ENCODE peak calls at places on chromosome 7, in five cellular contexts. One of them, this sample, is unnamed.

GRCh38 chr7:55570939-55571338 is 1.4 kb downstream of the VOPP1 start:
- DNase-seq in WTC11: no peak
- DNase-seq in adrenal gland: no peak
- DNase-seq in heart right ventricle: no peak
- DNase-seq in kidney: no peak
- DNase-seq in this sample: no peak

GRCh38 chr7:12244129-12244528 is 33.0 kb downstream of the TMEM106B start:
- DNase-seq in kidney: no peak
- DNase-seq in adrenal gland: peak
- DNase-seq in heart right ventricle: no peak
- DNase-seq in WTC11: peak
- DNase-seq in this sample: no peak

GRCh38 chr7:44244282-44244681 is 43.5 kb downstream of the YKT6 start:
- DNase-seq in heart right ventricle: no peak
- DNase-seq in WTC11: peak
- DNase-seq in kidney: no peak
- DNase-seq in adrenal gland: no peak
- DNase-seq in this sample: no peak

GRCh38 chr7:83976302-83976701 is 218.3 kb downstream of the SEMA3A start:
- DNase-seq in heart right ventricle: peak
- DNase-seq in WTC11: no peak
- DNase-seq in adrenal gland: no peak
- DNase-seq in kidney: no peak
- DNase-seq in this sample: no peak

GRCh38 chr7:101018271-101019167 is 1.4 kb upstream of the MUC17 start:
- DNase-seq in heart right ventricle: no peak
- DNase-seq in kidney: no peak
- DNase-seq in WTC11: peak
- DNase-seq in adrenal gland: no peak
- DNase-seq in this sample: no peak

GRCh38 chr7:12111461-12112405 is 99.4 kb upstream of the TMEM106B start:
- DNase-seq in heart right ventricle: no peak
- DNase-seq in adrenal gland: peak
- DNase-seq in WTC11: peak
- DNase-seq in kidney: peak
- DNase-seq in this sample: peak

GRCh38 chr7:74000489-74001149 is 27.4 kb upstream of the ELN start:
- DNase-seq in heart right ventricle: no peak
- DNase-seq in kidney: no peak
- DNase-seq in WTC11: no peak
- DNase-seq in adrenal gland: no peak
- DNase-seq in this sample: no peak

GRCh38 chr7:157418204-157419029 is 81.6 kb downstream of the DNAJB6 start:
- DNase-seq in kidney: no peak
- DNase-seq in WTC11: no peak
- DNase-seq in adrenal gland: no peak
- DNase-seq in heart right ventricle: no peak
- DNase-seq in this sample: peak

GRCh38 chr7:102933763-102934162 is 21.0 kb downstream of the LRRC17 start:
- DNase-seq in heart right ventricle: peak
- DNase-seq in WTC11: peak
- DNase-seq in adrenal gland: peak
- DNase-seq in kidney: peak
- DNase-seq in this sample: no peak

GRCh38 chr7:16465469-16466086 is at the start of gene SOSTDC1:
- DNase-seq in adrenal gland: no peak
- DNase-seq in heart right ventricle: no peak
- DNase-seq in kidney: no peak
- DNase-seq in WTC11: no peak
- DNase-seq in this sample: no peak

GRCh38 chr7:99949645-99950228 is 20.3 kb upstream of the GJC3 start:
- DNase-seq in adrenal gland: no peak
- DNase-seq in kidney: no peak
- DNase-seq in heart right ventricle: no peak
- DNase-seq in WTC11: no peak
- DNase-seq in this sample: no peak
- TF ChIP-seq CTCF in adrenal gland: peak
- TF ChIP-seq CTCF in kidney: peak
- TF ChIP-seq CTCF in heart right ventricle: peak
- TF ChIP-seq CTCF in WTC11: no peak
- TF ChIP-seq CTCF in this sample: peak

DNA sequence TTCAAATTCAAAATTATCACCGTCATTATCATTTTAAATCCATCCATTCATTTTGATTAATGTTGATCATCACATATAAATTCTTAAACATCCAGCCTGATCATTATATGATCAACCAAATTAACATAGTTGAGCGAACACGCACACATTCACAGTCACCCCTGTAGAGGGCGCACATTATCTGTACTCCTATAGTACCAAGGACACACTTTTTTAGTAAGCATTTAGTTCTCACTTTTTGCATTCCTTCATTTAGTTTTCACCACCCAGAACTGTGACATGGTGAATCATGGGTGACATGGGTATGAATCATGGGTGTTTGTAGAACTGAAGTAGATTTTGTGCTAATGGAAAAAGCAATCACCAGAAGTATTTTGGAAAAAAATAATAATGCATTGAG is 26.0 kb upstream of the ZNF735 start:
- DNase-seq in adrenal gland: no peak
- DNase-seq in WTC11: no peak
- DNase-seq in heart right ventricle: no peak
- DNase-seq in kidney: no peak
- DNase-seq in this sample: no peak
- TF ChIP-seq CTCF in adrenal gland: no peak
- TF ChIP-seq CTCF in WTC11: no peak
- TF ChIP-seq CTCF in heart right ventricle: peak
- TF ChIP-seq CTCF in kidney: no peak
- TF ChIP-seq CTCF in this sample: peak

DNA sequence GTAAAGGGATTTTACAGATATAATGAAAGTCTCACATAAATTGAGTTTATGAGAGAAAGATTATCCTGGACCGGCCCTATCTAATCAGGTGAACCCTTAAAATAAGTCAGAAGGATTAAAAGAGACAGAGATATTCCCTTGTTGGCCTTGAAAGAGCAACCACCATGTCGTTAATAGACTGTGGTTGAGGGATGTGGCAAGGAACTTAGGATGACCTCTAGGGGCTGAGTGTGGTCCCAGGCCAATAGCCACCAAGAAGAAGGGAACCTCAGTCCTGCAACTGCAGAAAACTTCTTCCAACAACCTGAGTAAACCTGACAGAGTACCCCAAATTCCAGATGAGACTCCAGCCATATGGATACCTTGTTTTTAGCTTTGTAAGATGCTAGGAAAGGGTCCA is 121.5 kb downstream of the POLR1F start:
- DNase-seq in kidney: no peak
- DNase-seq in adrenal gland: no peak
- DNase-seq in WTC11: peak
- DNase-seq in heart right ventricle: no peak
- DNase-seq in this sample: no peak
- TF ChIP-seq CTCF in kidney: no peak
- TF ChIP-seq CTCF in adrenal gland: no peak
- TF ChIP-seq CTCF in WTC11: no peak
- TF ChIP-seq CTCF in heart right ventricle: no peak
- TF ChIP-seq CTCF in this sample: no peak

GRCh38 chr7:18352339-18353255 is 143.0 kb upstream of the HDAC9 start:
- DNase-seq in WTC11: peak
- DNase-seq in heart right ventricle: peak
- DNase-seq in kidney: no peak
- DNase-seq in adrenal gland: peak
- DNase-seq in this sample: no peak
- TF ChIP-seq CTCF in WTC11: peak
- TF ChIP-seq CTCF in heart right ventricle: peak
- TF ChIP-seq CTCF in kidney: peak
- TF ChIP-seq CTCF in adrenal gland: peak
- TF ChIP-seq CTCF in this sample: peak

DNA sequence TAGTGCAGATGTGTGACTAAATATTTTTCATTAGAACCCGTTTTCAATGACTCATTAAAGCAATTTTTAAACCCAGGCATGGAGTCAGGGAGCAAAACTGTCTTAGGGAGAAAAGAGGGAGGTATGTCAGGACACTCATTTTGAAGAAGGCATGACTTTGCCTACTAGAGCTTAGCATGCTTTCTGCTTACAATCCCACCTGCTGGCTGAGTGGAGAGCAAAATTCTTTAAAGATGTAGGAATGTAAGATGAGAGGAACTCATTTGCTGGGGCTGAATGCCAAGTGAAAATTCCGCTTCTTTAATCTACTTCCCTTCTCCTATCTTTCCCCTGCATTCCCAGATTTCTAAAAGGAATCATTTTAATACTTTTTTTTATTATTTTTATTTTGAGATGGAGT is 232.6 kb downstream of the GALNT17 start:
- DNase-seq in WTC11: no peak
- DNase-seq in kidney: no peak
- DNase-seq in heart right ventricle: no peak
- DNase-seq in adrenal gland: no peak
- DNase-seq in this sample: no peak
- TF ChIP-seq CTCF in WTC11: no peak
- TF ChIP-seq CTCF in kidney: no peak
- TF ChIP-seq CTCF in heart right ventricle: no peak
- TF ChIP-seq CTCF in adrenal gland: no peak
- TF ChIP-seq CTCF in this sample: peak

GRCh38 chr7:39909526-39909925 is 40.5 kb upstream of the CDK13 start:
- DNase-seq in WTC11: no peak
- DNase-seq in heart right ventricle: no peak
- DNase-seq in adrenal gland: no peak
- DNase-seq in kidney: no peak
- DNase-seq in this sample: no peak
- TF ChIP-seq CTCF in WTC11: no peak
- TF ChIP-seq CTCF in heart right ventricle: no peak
- TF ChIP-seq CTCF in adrenal gland: no peak
- TF ChIP-seq CTCF in kidney: no peak
- TF ChIP-seq CTCF in this sample: no peak

GRCh38 chr7:90916319-90916718 is 320.2 kb downstream of the CDK14 start:
- DNase-seq in WTC11: no peak
- DNase-seq in kidney: no peak
- DNase-seq in adrenal gland: no peak
- DNase-seq in heart right ventricle: no peak
- DNase-seq in this sample: no peak
- TF ChIP-seq CTCF in WTC11: no peak
- TF ChIP-seq CTCF in kidney: no peak
- TF ChIP-seq CTCF in adrenal gland: no peak
- TF ChIP-seq CTCF in heart right ventricle: no peak
- TF ChIP-seq CTCF in this sample: no peak

DNA sequence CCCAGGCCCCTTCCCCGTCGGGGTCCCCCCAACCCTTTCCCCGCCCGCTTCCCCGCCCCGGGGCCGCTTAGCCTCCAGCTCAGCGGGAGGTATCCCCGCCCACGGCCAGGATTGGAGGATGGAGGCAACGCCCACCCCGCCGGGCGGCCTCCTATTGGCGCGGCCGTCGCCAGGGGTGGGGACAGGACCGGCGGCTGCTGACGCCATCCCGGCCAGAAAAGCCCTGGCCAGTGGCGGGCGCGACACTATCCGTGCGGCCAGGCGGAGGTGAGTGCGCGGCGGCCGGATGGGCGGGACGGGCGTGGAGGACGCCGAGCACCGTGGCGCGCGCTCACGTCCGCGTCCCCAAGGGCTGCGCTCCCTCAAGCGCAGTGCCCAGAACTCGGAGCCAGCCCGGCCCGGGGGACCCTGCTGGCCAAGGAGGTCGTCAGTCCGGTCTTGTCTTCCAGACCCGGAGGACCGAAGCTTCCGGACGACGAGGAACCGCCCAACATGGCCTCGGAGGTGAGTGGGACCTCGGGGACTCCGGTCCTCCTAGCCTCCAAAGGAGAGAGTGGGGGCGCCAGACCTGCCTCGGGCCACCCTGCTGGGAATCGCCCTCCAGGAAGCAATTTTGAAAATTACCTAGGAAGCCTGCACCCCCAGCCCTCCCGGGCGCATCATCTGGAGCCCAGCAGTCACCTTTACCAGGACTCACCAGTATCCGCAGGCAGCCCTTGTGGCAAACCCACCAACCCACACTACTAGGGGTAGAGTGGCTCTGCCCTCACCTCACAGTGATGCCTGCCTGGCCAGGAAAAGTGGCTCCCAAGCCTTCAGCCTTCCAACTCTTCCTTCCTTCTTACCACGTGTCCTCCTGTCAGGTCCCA is at the start of gene ASL:
- DNase-seq in WTC11: peak
- DNase-seq in adrenal gland: peak
- DNase-seq in heart right ventricle: peak
- DNase-seq in kidney: peak
- DNase-seq in this sample: no peak
- TF ChIP-seq CTCF in WTC11: no peak
- TF ChIP-seq CTCF in adrenal gland: no peak
- TF ChIP-seq CTCF in heart right ventricle: no peak
- TF ChIP-seq CTCF in kidney: peak
- TF ChIP-seq CTCF in this sample: peak

DNA sequence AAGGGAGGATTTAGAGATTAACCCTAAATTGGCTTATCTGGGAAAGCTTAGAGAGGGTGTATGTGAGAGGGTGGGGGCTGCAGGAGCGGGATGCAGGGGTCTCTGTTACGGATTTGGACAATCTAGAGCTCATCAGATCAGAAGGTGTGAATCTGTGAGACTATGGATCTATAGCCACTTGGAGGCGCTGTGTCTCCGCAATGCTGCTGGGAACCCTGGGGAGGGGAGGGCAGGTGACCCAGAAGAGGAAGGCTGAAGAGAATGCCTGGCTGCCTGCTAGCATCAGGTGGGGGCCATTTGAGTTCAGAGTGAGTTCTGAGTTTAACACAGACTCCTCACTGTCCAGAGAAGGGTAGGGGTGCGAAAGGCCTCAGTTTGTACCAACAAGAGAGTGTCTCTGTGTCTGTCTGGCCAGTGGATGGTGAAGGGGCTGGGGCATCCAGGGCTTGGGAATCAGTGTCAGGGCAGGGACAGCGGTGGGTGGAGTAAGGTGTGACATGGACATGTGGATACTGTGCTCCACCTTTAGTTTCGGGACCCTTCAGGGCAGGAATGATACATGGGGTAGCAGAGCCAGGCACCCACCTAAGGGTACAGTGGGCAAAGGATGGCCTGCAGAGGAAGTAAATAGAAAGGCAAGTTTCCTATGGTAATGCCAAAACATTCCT is 187.3 kb upstream of the PRSS58 start:
- DNase-seq in kidney: no peak
- DNase-seq in adrenal gland: no peak
- DNase-seq in heart right ventricle: no peak
- DNase-seq in WTC11: peak
- DNase-seq in this sample: no peak
- TF ChIP-seq CTCF in kidney: no peak
- TF ChIP-seq CTCF in adrenal gland: no peak
- TF ChIP-seq CTCF in heart right ventricle: no peak
- TF ChIP-seq CTCF in WTC11: peak
- TF ChIP-seq CTCF in this sample: peak

DNA sequence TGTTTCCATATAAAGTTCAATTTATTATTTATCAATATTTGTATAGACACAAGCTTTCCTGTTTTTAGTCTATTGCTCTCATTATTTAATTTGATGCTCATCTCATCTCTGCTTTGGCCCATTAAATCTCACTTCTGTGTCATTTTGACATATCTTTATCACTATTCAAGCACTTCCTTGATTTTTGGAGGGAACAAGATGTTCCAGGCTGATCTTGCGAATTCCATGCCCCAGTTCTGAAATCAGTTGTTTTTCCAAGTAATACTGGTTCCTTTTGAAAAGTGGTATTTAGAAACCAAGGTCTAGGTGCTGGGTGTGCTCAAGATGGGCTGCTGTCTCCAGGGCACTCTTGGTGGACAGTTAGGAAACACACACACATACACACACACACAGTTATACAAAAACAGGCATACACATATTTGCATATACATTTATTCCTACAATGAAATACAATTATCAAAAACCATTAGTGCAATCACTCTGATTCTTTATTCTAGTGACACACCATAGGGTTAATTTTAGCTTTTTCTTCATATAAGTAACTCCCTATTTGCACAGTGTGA is 4.4 kb upstream of the RBM33 start:
- DNase-seq in adrenal gland: no peak
- DNase-seq in heart right ventricle: no peak
- DNase-seq in kidney: no peak
- DNase-seq in WTC11: no peak
- DNase-seq in this sample: no peak
- TF ChIP-seq CTCF in adrenal gland: no peak
- TF ChIP-seq CTCF in heart right ventricle: no peak
- TF ChIP-seq CTCF in kidney: no peak
- TF ChIP-seq CTCF in WTC11: no peak
- TF ChIP-seq CTCF in this sample: no peak

This sample was measured in chondrocyte.